ENCODE peak calls at places on chromosomes 12 and 14, in nine cellular contexts. S is thyroid gland; H is lower leg skin; C is HFF-Myc; W is testis; T is K562; M is spleen; A is naive thymus-derived CD4-positive, alpha-beta T cell; N is AG04450. B is an unnamed sample.

GRCh38 chr12:50924439-50925341 is 27.7 kb upstream of the HIGD1C start:
- DNase-seq in S (peak), H (peak), C (peak), W (peak), T (peak), M (peak), A (peak), N (peak), B (peak)

GRCh38 chr12:49507139-49507538 is 31.7 kb upstream of the KCNH3 start:
- DNase-seq in S (no peak), H (no peak), C (peak), W (no peak), T (no peak), M (no peak), A (no peak), N (peak), B (no peak)

GRCh38 chr14:63362305-63362914 is 43.7 kb upstream of the GPHB5 start:
- DNase-seq in S (no peak), H (no peak), C (no peak), W (no peak), T (no peak), M (no peak), A (no peak), N (no peak), B (no peak)

GRCh38 chr14:23104591-23105347 is at the start of gene CIROP:
- DNase-seq in S (no peak), H (no peak), C (no peak), W (no peak), T (no peak), M (peak), A (no peak), N (no peak), B (no peak)

GRCh38 chr12:125528300-125528699 is 463.1 kb downstream of the AACS start:
- DNase-seq in S (no peak), H (no peak), C (no peak), W (no peak), T (no peak), M (no peak), A (no peak), N (no peak), B (no peak)

GRCh38 chr12:105468464-105468863 is 138.0 kb downstream of the C12orf75 start:
- DNase-seq in S (no peak), H (no peak), C (no peak), W (no peak), T (no peak), M (no peak), A (no peak), N (no peak), B (no peak)

GRCh38 chr12:4145990-4146859 is 127.3 kb upstream of the CCND2 start:
- DNase-seq in S (no peak), H (no peak), C (no peak), W (no peak), T (no peak), M (no peak), A (no peak), N (no peak), B (no peak)

GRCh38 chr14:60195179-60195810 is 30.1 kb upstream of the DHRS7 start:
- DNase-seq in S (no peak), H (no peak), C (no peak), W (no peak), T (no peak), M (no peak), A (peak), N (no peak), B (no peak)

GRCh38 chr12:19299765-19300164 is 139.5 kb upstream of the AEBP2 start:
- DNase-seq in S (peak), H (no peak), C (no peak), W (no peak), T (no peak), M (no peak), A (no peak), N (no peak), B (no peak)

GRCh38 chr14:75542585-75543091 is 20.4 kb downstream of the BATF start:
- DNase-seq in S (peak), H (peak), C (no peak), W (peak), T (peak), M (peak), A (peak), N (no peak), B (peak)

GRCh38 chr12:95942106-95942531 is 295 bp downstream of the CCDC38 start:
- DNase-seq in S (no peak), H (no peak), C (no peak), W (no peak), T (no peak), M (no peak), A (no peak), N (no peak), B (no peak)

GRCh38 chr12:116200812-116201211 is 76.7 kb downstream of the MED13L start:
- DNase-seq in S (no peak), H (no peak), C (no peak), W (no peak), T (no peak), M (no peak), A (no peak), N (no peak), B (no peak)

GRCh38 chr12:93582351-93582750 is 9.9 kb downstream of the SOCS2 start:
- DNase-seq in S (no peak), H (no peak), C (no peak), W (no peak), T (no peak), M (no peak), A (no peak), N (no peak), B (no peak)

GRCh38 chr14:89365071-89365801 is 51.8 kb downstream of the FOXN3 start:
- DNase-seq in S (no peak), H (peak), C (no peak), W (no peak), T (no peak), M (no peak), A (peak), N (no peak), B (no peak)

DNA sequence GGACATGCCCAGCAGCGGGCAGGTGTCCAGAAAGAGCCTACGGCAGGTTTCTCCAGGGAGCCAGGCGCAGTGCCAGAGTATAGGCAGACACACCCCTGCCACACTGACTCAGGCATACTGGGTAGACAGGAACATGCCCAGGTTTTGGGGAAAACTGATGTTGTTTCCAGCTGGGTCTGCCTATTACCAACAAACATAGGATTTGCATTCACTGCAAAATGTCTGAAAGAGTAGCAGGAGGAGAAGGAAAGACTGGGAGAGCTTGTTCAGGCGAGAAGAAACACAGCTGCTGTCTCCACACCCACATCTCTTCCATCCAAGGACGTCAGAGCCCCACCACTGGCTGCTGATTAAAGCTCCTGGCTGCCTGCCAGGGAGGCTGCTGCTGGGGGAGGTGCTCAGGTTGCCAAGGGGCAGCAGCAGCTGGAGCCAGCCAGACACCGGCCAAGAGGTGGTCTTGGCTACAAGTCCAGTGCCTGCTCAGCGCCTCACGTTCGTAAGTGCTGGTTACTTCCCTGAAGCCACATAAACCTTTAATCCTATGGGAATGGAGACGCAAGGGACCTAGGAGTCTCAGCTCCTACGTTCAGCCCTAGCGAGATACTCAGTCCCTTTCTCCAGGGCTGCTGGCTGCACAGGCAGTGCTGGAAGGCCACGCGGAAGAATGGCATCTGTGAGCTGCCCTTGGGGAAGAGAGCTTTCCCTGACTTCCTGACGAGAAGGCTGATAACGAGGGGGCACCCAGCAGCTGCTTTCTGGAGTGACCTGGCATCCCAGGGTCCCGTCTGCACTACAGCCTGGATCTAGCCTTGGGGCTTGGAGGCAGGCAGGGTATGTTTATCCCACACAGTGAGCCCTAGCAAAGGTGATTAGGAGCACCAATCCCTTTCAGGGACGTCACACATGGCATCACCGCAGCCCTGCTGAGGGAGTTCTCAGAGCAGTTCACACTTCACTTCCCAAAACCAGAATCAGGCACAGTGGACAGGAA is 58.1 kb downstream of the PLEKHG3 start:
- DNase-seq in S (peak), H (peak), C (peak), W (peak), T (peak), M (peak), A (no peak), N (peak), B (peak)
- H3K4me3 ChIP-seq in S (no peak), H (no peak), C (no peak), W (no peak), T (no peak), M (no peak), A (no peak), N (peak), B (no peak)

DNA sequence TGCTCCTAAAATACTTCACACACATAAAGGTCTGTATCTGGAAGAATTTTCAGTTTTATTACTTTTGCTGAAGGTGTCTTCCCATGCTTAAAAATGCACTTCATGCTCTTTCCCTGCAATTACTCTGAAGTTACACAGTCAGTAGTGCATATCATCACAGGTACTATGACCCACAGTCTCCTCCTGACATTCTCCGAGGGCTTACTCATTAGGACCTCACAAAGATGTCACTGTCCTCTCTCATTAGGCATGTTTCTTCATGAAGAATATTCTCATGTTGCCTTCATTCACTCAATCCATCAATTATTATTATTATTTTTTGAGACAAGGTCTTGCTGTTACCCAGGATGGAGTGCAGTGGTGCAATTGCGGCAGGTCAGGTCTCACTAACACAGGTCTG is 119.6 kb upstream of the WSCD2 start:
- DNase-seq in S (no peak), H (no peak), C (no peak), W (no peak), T (no peak), M (no peak), A (no peak), N (no peak), B (no peak)
- H3K4me3 ChIP-seq in S (no peak), H (no peak), C (no peak), W (no peak), T (no peak), M (no peak), A (no peak), N (no peak), B (no peak)

DNA sequence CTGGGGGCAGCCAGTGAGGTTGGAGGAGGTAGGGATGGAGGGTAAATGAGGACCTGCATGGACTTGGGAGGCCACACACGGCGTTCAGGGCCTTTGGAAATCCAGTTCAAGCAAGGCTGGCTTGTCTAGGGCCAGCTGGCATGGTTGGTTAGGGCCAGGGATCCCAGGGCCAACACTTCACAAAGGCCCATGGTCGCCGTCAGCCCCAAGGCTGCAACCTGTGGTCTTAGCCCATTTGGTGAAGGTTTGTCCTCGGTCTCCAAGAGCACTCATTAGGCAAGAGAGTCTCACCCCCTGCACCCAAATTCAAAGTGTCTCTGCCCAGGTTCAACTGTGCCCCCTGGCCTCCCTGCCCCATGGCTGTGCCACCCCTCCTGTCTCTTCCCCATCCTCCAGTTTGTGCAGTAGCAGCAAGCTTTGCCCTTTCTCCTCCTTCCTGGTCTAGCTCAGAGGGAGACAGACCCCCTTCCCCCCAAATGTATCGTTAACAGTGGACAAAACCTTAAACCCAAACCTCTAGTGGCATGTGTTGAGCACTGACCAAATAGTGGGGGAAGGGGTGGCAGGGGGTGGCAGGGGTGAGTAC is 94.1 kb downstream of the NINJ2 start:
- DNase-seq in S (no peak), H (no peak), C (no peak), W (no peak), T (no peak), M (peak), A (no peak), N (no peak), B (no peak)
- H3K4me3 ChIP-seq in S (no peak), H (no peak), C (no peak), W (no peak), T (no peak), M (no peak), A (peak), N (no peak), B (peak)

DNA sequence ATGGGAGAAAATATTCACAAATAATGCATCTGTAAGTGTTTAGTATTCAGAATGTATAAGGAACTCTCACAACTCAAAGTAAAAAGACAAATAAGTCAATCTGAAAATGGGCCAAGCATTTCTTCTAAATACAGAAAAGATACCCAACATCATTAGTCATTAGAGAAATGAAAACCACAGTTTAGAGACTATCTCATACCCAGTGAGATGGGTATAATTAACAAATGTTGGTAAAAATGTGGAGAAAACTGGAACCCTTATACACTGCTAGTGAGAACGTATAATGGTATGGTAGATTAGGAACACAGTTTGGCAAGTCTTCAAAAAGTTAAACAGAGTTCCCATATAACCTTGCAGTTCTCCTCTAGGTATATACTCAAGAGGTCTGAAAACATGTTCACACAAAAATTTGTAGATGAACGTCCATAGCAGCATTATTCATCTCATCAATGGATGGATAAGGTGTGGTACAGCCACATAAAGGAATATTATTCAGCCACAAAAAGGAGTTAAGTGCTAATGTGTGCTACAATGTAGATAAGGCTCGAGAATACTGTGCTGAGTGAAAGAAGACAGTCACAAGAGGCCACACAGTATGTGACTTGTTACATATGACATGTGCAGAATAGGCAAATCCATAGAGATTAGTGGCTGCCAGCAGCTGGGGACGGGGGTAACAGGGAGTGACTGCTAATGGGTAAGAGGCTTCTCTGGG is 5.9 kb downstream of the VCPKMT start:
- DNase-seq in S (no peak), H (no peak), C (no peak), W (no peak), T (no peak), M (no peak), A (no peak), N (no peak), B (no peak)
- H3K4me3 ChIP-seq in S (no peak), H (no peak), C (no peak), W (no peak), T (no peak), M (no peak), A (no peak), N (no peak), B (no peak)

GRCh38 chr12:55720894-55721444 is 776 bp downstream of the RDH5 start:
- DNase-seq in S (no peak), H (no peak), C (peak), W (peak), T (no peak), M (peak), A (no peak), N (peak), B (peak)

GRCh38 chr12:55723516-55724225 is 3.5 kb downstream of the RDH5 start:
- DNase-seq in S (no peak), H (no peak), C (no peak), W (no peak), T (no peak), M (no peak), A (no peak), N (no peak), B (no peak)

GRCh38 chr12:55722948-55723347 is 2.8 kb downstream of the RDH5 start:
- DNase-seq in S (peak), H (no peak), C (no peak), W (no peak), T (no peak), M (no peak), A (no peak), N (no peak), B (no peak)

GRCh38 chr12:55720071-55720564 is at the start of gene RDH5:
- DNase-seq in S (no peak), H (no peak), C (no peak), W (peak), T (no peak), M (peak), A (no peak), N (no peak), B (no peak)

DNA sequence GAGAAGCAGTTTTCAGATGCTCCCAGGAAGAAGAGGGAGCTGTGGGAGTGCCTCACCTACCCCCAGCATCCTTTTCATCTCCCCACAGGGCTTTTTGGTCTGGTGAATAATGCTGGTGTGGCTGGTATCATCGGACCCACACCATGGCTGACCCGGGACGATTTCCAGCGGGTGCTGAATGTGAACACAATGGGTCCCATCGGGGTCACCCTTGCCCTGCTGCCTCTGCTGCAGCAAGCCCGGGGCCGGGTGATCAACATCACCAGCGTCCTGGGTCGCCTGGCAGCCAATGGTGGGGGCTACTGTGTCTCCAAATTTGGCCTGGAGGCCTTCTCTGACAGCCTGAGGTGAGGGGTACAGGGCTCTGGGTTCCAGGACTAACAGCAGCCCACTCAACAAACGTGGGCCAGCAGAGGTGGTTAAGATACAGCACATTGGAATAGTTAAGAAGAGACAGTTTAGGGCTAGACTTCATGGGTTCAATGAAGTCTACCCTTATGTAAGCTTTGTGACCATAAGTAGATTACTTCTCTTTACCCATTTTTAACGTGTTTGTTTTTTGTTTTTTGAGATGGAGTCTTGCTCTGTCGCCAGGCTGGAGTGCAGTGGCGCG is 1.5 kb downstream of the RDH5 start:
- DNase-seq in S (no peak), H (no peak), C (no peak), W (no peak), T (no peak), M (peak), A (no peak), N (no peak), B (no peak)
- H3K4me3 ChIP-seq in S (no peak), H (no peak), C (no peak), W (no peak), T (no peak), M (no peak), A (no peak), N (no peak), B (no peak)

GRCh38 chr14:64715146-64715627 is 11.0 kb downstream of the PLEKHG3 start:
- DNase-seq in S (peak), H (no peak), C (no peak), W (no peak), T (no peak), M (no peak), A (no peak), N (no peak), B (no peak)
- H3K4me3 ChIP-seq in S (no peak), H (no peak), C (no peak), W (no peak), T (no peak), M (no peak), A (no peak), N (no peak), B (no peak)